ENCODE peak calls at places on chromosomes 11 and 22, in six cellular contexts. V is heart right ventricle, E is sigmoid colon, L is thoracic aorta, R is cardiac muscle cell, W is body of pancreas. N is an unnamed sample. For H3K27me3, the result is how much of the 10 kb centered on the place peaks cover.

GRCh38 chr11:36092314-36093030 is 148.6 kb downstream of the LDLRAD3 start:
- DNase-seq in V (no peak), W (no peak), L (no peak), R (no peak), E (no peak), N (no peak)

GRCh38 chr22:24564376-24565058 is 8.7 kb downstream of the SNRPD3 start:
- DNase-seq in E (no peak), W (no peak), V (no peak), R (peak), L (no peak), N (no peak)

GRCh38 chr11:22878604-22879003 is 18.3 kb upstream of the CCDC179 start:
- DNase-seq in V (no peak), R (no peak), W (no peak), L (no peak), E (no peak), N (no peak)

GRCh38 chr11:75492181-75492820 is 33.4 kb downstream of the GDPD5 start:
- DNase-seq in V (no peak), W (no peak), E (no peak), R (peak), L (no peak), N (peak)

GRCh38 chr11:61657566-61657965 is 22.6 kb upstream of the DAGLA start:
- DNase-seq in W (peak), E (no peak), R (peak), V (no peak), L (no peak), N (no peak)

GRCh38 chr22:38461414-38462081 is 6.3 kb upstream of the KDELR3 start:
- DNase-seq in E (peak), L (peak), W (peak), V (peak), R (peak), N (peak)

GRCh38 chr22:37340331-37341262 is 58.3 kb downstream of the CYTH4 start:
- DNase-seq in R (no peak), W (no peak), E (no peak), V (no peak), L (no peak), N (no peak)

GRCh38 chr11:70399681-70400112 is 1.4 kb downstream of the CTTN start:
- DNase-seq in E (peak), W (peak), R (peak), V (peak), L (peak), N (no peak)

GRCh38 chr11:34644669-34645406 is 23.9 kb downstream of the EHF start:
- DNase-seq in R (peak), L (no peak), V (no peak), W (no peak), E (no peak), N (no peak)

GRCh38 chr22:45235101-45235777 is 5.5 kb downstream of the KIAA0930 start:
- DNase-seq in E (no peak), V (peak), R (no peak), L (no peak), W (peak), N (no peak)

DNA sequence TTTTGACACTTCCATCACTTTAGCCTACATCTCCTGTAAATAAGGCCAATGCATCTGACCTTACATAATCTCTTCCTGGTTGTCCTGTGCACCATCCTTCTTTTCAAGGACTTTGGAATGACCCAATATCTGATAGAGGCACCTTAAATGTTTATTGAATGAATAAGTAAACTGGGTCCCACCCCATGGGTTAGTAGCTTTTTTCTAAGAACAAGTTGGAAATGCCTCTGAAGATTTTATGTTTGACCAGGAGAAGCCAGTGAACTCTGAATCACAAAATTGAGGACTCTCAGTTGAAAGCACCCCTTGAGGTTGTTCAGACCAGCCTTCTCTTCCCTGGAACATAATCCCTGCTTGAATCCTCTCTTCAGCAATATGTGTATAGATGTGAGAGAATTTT is 1.4 kb downstream of the RNF185 start:
- DNase-seq in L (no peak), E (no peak), R (no peak), W (no peak), V (no peak), N (no peak)
- H3K27ac ChIP-seq in L (peak), E (peak), R (no peak), W (peak), V (no peak), N (no peak)

DNA sequence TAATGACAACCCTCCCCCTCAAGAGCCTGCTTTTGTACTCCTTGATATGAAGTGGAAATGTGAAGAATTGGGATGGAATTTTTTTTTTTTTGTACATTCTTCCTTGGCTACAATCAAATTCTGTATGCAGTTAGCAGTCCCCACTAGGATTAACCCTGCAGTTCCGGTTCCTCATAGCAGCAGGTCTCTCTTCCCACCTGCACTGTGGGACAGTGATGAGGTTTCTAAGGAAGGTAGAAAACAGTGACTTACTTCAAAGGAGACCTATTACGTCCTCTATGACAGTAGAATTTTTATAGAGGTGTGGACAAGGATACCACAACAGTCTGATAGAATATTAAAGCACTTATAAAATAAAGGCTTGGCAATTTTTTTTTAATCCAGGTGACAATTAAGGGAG is 46.3 kb upstream of the ALKBH3 start:
- DNase-seq in E (no peak), V (no peak), W (no peak), L (no peak), R (no peak), N (no peak)
- TF ChIP-seq CTCF in E (no peak), V (no peak), W (no peak), L (no peak), R (no peak), N (no peak)

GRCh38 chr11:111347723-111348115 is 31.4 kb downstream of the POU2AF1 start:
- DNase-seq in R (peak), V (no peak), W (no peak), L (no peak), E (no peak), N (no peak)
- H3K27me3 ChIP-seq in R (under half), V (under half), W (under half), L (under half), E (under half), N (under half)

GRCh38 chr11:17386331-17387084 is 2.0 kb downstream of the KCNJ11 start:
- DNase-seq in L (peak), R (peak), W (peak), V (peak), E (no peak), N (no peak)
- H3K27ac ChIP-seq in L (peak), R (peak), W (peak), V (peak), E (no peak), N (no peak)

DNA sequence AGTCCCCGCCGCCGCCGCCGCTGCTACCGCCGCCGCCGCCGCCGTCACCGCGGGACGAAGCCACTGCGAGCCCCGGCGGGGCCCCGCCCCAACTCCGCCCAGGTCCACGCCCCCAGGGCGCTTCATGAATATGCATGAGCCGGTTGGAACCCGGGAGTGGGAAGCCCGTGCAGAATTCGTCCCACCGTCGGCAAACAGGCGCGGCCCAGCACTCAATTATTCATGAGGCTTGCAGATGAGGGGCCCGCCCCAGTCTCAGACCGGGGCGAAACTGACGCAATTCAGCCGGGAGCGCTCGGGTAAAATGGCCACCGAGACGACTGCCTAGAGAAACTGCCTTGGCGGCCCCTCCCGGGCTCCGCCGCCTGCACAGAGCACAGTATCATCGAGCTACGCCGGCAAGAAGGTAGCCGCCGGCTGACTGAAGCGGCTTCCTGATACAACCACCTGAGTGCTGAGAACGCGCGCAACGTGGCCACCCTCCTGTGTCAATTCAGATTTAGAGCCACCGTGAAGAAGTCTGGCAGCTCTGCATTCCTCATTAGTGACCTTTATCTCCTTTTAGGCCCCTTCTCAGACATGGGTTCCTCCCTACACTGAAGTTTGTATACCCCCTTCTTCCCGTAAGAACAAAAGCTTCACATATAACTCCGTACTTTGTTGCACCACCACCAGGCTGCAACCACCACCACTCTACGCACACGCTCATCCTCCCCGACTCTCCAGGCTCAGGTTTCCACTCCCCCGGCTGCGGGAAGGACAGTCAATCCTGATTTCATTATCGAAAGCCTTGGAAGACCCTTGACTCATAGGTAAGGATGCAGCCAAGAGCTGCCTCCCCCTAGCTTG is at the start of gene TNKS1BP1:
- DNase-seq in V (peak), W (peak), R (peak), L (peak), E (peak), N (peak)
- TF ChIP-seq CTCF in V (no peak), W (no peak), R (no peak), L (no peak), E (no peak), N (no peak)

GRCh38 chr11:118168316-118168715 is 8.1 kb downstream of the SCN2B start:
- DNase-seq in W (no peak), R (no peak), L (no peak), V (no peak), E (no peak), N (no peak)

GRCh38 chr11:118168751-118169150 is 7.7 kb downstream of the SCN2B start:
- DNase-seq in R (no peak), E (no peak), L (no peak), V (no peak), W (no peak), N (no peak)

GRCh38 chr11:118167906-118168305 is 8.5 kb downstream of the SCN2B start:
- DNase-seq in W (no peak), R (no peak), V (no peak), E (no peak), L (no peak), N (no peak)

GRCh38 chr11:118166641-118167040 is 9.8 kb downstream of the SCN2B start:
- DNase-seq in W (no peak), R (no peak), E (no peak), V (no peak), L (no peak), N (no peak)

DNA sequence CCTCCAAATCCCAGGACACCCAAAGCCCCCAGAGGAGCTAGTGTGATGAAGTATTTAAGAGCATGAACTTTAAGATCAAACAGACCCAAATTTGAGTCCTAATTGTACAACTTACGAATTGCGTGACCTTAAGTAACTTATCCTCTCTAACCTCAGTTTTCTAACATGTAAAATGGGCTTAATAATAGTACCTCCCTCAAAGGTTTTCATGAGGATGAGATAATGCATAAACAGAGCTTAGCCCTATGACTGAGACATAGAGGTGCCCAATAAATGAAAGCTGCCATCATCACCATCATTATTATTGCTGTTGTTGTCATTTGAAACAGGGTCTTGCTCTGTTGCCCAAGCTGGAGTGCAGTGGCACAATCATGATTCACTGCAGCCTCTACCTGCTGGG is 9.2 kb downstream of the SCN2B start:
- DNase-seq in L (no peak), R (no peak), W (no peak), E (no peak), V (no peak), N (no peak)
- H3K27me3 ChIP-seq in L (under half), R (half or more), W (under half), E (under half), V (under half), N (under half)